ENCODE peak calls at places on chromosomes 16 and 17, in six cellular contexts. S is GM12878, K is H1, G is HCT116, A is SK-N-SH, R is K562. Q is an unnamed sample.

GRCh38 chr16:84659656-84660300 is 11.5 kb downstream of the KLHL36 start:
- DNase-seq in S (no peak), K (no peak), G (no peak), A (no peak), R (no peak), Q (no peak)

GRCh38 chr16:49643429-49644142 is 212.3 kb downstream of the ZNF423 start:
- DNase-seq in S (no peak), K (no peak), G (no peak), A (no peak), R (no peak), Q (no peak)

GRCh38 chr17:73156166-73156840 is 8.5 kb upstream of the SSTR2 start:
- DNase-seq in S (no peak), K (peak; percentile 89), G (peak; percentile 23), A (peak; percentile 92), R (peak; percentile 71), Q (peak; percentile 17)

GRCh38 chr16:65336169-65336568 is 214.3 kb upstream of the CDH11 start:
- DNase-seq in S (no peak), K (no peak), G (no peak), A (no peak), R (no peak), Q (no peak)

GRCh38 chr16:66874079-66874775 is 6.1 kb upstream of the PDP2 start:
- DNase-seq in S (no peak), K (no peak), G (no peak), A (no peak), R (no peak), Q (no peak)

GRCh38 chr16:31351937-31352315 is 3.0 kb upstream of the ITGAX start:
- DNase-seq in S (no peak), K (no peak), G (no peak), A (no peak), R (no peak), Q (no peak)

GRCh38 chr17:8887834-8888703 is 20.6 kb upstream of the PIK3R6 start:
- DNase-seq in S (no peak), K (peak; percentile 87), G (no peak), A (peak; percentile 66), R (peak; percentile 60), Q (no peak)

GRCh38 chr16:4263504-4264436 is 9.1 kb downstream of the TFAP4 start:
- DNase-seq in S (no peak), K (peak; percentile 96), G (peak; percentile 12), A (peak; percentile 99), R (peak; percentile 89), Q (no peak)

GRCh38 chr17:15038656-15039055 is 226.5 kb downstream of the PMP22 start:
- DNase-seq in S (no peak), K (no peak), G (no peak), A (no peak), R (no peak), Q (no peak)

GRCh38 chr17:68542698-68543463 is 30.7 kb downstream of the PRKAR1A start:
- DNase-seq in S (no peak), K (no peak), G (no peak), A (no peak), R (no peak), Q (no peak)

GRCh38 chr17:37789166-37789565 is 44.3 kb upstream of the HNF1B start:
- DNase-seq in S (no peak), K (no peak), G (no peak), A (no peak), R (no peak), Q (no peak)

GRCh38 chr17:67335245-67335835 is 31.0 kb downstream of the PSMD12 start:
- DNase-seq in S (no peak), K (peak; percentile 28), G (no peak), A (no peak), R (no peak), Q (no peak)

GRCh38 chr17:6669479-6670212 is 18.1 kb downstream of the C17orf100 start:
- DNase-seq in S (no peak), K (no peak), G (peak; percentile 80), A (no peak), R (no peak), Q (no peak)

GRCh38 chr17:33686171-33686570 is 393.1 kb upstream of the ASIC2 start:
- DNase-seq in S (no peak), K (peak; percentile 77), G (no peak), A (peak; percentile 32), R (peak; percentile 56), Q (no peak)

GRCh38 chr16:68264128-68265077 is at the start of gene SLC7A6:
- DNase-seq in S (no peak), K (peak; percentile 86), G (peak; percentile 27), A (peak; percentile 93), R (peak; percentile 93), Q (no peak)

GRCh38 chr17:32960815-32961214 is 30.8 kb upstream of the SPACA3 start:
- DNase-seq in S (no peak), K (no peak), G (no peak), A (no peak), R (peak; percentile 54), Q (no peak)

GRCh38 chr17:78166416-78166815 is 2.0 kb upstream of the SYNGR2 start:
- DNase-seq in S (no peak), K (no peak), G (no peak), A (no peak), R (no peak), Q (no peak)

GRCh38 chr16:15993946-15994665 is 44.7 kb downstream of the ABCC1 start:
- DNase-seq in S (no peak), K (no peak), G (no peak), A (no peak), R (no peak), Q (no peak)

GRCh38 chr17:13484020-13484419 is 117.7 kb downstream of the HS3ST3A1 start:
- DNase-seq in S (no peak), K (no peak), G (no peak), A (no peak), R (no peak), Q (no peak)

GRCh38 chr16:65598626-65599025 is 476.8 kb upstream of the CDH11 start:
- DNase-seq in S (no peak), K (no peak), G (no peak), A (no peak), R (no peak), Q (no peak)

GRCh38 chr16:19284207-19284606 is 1.3 kb upstream of the CLEC19A start:
- DNase-seq in S (no peak), K (no peak), G (peak; percentile 63), A (no peak), R (no peak), Q (peak; percentile 43)

GRCh38 chr17:28228986-28229729 is 89.8 kb upstream of the TMEM97 start:
- DNase-seq in S (no peak), K (no peak), G (no peak), A (peak; percentile 38), R (peak; percentile 37), Q (no peak)

GRCh38 chr17:30334421-30334820 is 564 bp upstream of the TMIGD1 start:
- DNase-seq in S (no peak), K (no peak), G (no peak), A (no peak), R (no peak), Q (no peak)

GRCh38 chr16:11225677-11226549 is 30.1 kb downstream of the SOCS1 start:
- DNase-seq in S (no peak), K (no peak), G (no peak), A (no peak), R (no peak), Q (no peak)

GRCh38 chr16:57194512-57194911 is 8.4 kb downstream of the RSPRY1 start:
- DNase-seq in S (no peak), K (no peak), G (peak; percentile 54), A (peak; percentile 25), R (no peak), Q (peak; percentile 89)

GRCh38 chr17:17781591-17782424 is 55.0 kb downstream of the SREBF1 start:
- DNase-seq in S (no peak), K (peak; percentile 68), G (no peak), A (peak; percentile 81), R (no peak), Q (no peak)

DNA sequence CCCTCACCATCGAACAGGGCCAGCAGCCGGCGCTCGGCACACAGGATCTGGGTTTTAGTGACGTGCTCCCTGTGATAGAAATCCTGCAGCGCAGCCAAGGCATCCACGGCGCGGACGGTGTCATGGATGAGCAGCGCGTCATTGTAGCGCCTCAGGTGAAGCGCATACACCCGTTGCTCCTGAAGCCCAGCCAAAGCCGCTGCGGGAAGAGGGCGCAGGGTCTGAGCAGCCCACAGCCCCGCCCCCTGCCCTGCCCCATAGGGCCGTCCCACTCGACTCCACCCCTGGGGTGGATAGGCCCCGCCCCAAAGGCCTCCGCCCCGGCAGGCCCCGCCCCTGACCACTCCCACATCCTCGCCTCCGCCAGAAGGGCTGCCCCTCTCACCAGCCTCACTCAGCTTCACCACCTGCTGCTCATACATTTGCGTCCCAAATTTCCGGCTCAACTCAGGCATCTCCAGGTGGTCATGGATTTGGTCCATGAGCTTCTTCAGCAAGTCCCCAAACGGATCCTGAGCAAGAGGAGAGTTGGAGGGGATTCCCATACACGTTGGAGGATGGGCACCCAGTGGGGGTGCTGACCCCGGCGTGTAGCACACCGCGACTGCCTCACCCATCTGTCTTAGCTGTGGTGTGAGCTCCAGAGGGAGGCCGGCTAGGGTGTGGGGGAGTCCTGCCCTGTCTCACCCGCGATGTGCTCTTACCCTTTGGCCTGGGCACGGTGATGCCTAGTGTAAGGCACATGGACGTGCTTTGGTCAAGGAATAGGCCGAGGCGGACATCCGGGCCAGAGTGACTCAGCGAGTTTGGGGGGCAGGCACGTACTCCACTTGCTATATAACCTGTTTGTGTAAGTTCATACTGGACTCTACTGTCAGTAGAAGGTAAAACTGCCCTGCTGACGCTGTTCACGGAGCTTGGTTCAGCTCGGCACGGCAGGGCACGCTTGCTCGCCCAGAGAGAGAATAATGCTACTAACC is 4.6 kb downstream of the DHX58 start:
- DNase-seq in S (no peak), K (peak; percentile 100), G (peak; percentile 74), A (peak; percentile 100), R (peak; percentile 93), Q (no peak)
- TF ChIP-seq CTCF in S (no peak), K (no peak), G (no peak), A (no peak), R (no peak), Q (no peak)

GRCh38 chr17:62910277-62910676 is 55.8 kb upstream of the TANC2 start:
- DNase-seq in S (no peak), K (no peak), G (no peak), A (no peak), R (no peak), Q (no peak)
- TF ChIP-seq SIN3A in S (no peak), K (no peak), G (no peak), A (no peak), R (no peak), Q (no peak)

GRCh38 chr17:49224198-49224996 is 6.2 kb downstream of the PHOSPHO1 start:
- DNase-seq in S (no peak), K (peak; percentile 78), G (no peak), A (peak; percentile 50), R (no peak), Q (no peak)
- H3K4me3 ChIP-seq in S (peak overlapping the region; percentile 48), K (peak overlapping the region; percentile 34), G (no peak overlapping the region), A (no peak overlapping the region), R (no peak overlapping the region), Q (no peak overlapping the region)

DNA sequence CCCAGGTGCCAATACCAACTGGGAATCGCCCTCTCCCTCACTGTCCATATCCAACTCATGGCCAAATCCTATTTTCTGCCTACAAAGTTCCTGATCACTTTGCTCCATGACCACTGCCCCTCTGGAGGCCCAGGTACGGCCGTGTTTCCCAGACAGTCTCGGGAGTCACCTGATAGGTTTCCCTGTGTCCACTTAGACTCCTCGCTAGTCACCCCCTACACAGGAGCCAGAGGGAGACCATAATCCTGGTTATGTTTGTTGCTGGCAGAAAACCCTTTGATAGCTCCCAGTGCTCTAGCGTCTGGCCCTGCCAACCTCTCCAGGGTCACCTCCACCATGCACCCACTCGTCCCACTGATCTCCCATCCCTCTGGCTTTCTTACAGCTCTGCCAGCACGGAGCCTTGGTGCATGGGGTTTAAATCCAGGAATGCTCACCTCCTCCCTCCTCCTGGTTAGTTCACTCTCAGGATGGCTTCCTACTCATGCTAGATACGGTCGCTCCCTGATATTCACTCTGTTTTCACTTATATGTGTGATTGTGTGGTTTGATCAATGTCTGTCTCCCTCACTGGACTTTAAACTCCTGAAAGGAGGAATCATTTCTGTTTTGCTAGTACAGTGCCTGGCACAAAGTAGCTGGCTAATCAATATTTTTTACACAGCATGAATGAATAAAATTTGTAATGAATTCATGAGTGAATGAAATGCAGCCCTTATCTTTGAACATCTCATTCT is 7.5 kb upstream of the CALB2 start:
- DNase-seq in S (no peak), K (no peak), G (no peak), A (no peak), R (no peak), Q (no peak)
- TF ChIP-seq CTCF in S (no peak), K (no peak), G (no peak), A (no peak), R (no peak), Q (no peak)